ENCODE peak calls at places on chromosome 17, in nine cellular contexts. C is endothelial cell; X is left colon; K is glutamatergic neuron; D is stimulated activated CD8-positive, alpha-beta memory T cell treated with anti-CD3 and anti-CD28 coated beads, Interleukin-2, amount 100 ng/mL, for 1 hour; T is frontal cortex; H is GM10248; I is H1; A is left cardiac atrium. W is an unnamed sample.

GRCh38 chr17:50425682-50426471 is at the start of gene ACSF2:
- DNase-seq in C (peak; percentile 65), X (peak; percentile 85), K (peak; percentile 76), D (peak; percentile 48), T (peak; percentile 56), H (peak; percentile 90), I (peak; percentile 72), A (peak; percentile 81), W (no peak)

GRCh38 chr17:35747540-35748017 is 5.5 kb downstream of the GAS2L2 start:
- DNase-seq in C (peak; percentile 82), X (peak; percentile 58), K (peak; percentile 84), D (peak; percentile 59), T (peak; percentile 80), H (peak; percentile 88), I (peak; percentile 92), A (peak; percentile 81), W (no peak)

GRCh38 chr17:52106638-52107261 is 51.8 kb downstream of the CA10 start:
- DNase-seq in C (peak; percentile 46), X (no peak), K (peak; percentile 62), D (no peak), T (peak; percentile 19), H (peak; percentile 42), I (peak; percentile 70), A (peak; percentile 31), W (no peak)

GRCh38 chr17:39746145-39746461 is 8.4 kb downstream of the GRB7 start:
- DNase-seq in C (no peak), X (no peak), K (no peak), D (no peak), T (no peak), H (no peak), I (no peak), A (no peak), W (no peak)

GRCh38 chr17:20121359-20122235 is 112.4 kb downstream of the SPECC1 start:
- DNase-seq in C (peak; percentile 73), X (peak; percentile 41), K (peak; percentile 75), D (peak; percentile 42), T (peak; percentile 36), H (peak; percentile 76), I (peak; percentile 89), A (peak; percentile 73), W (no peak)

GRCh38 chr17:79154951-79155557 is 80.4 kb downstream of the ENGASE start:
- DNase-seq in C (no peak), X (no peak), K (no peak), D (no peak), T (no peak), H (no peak), I (no peak), A (no peak), W (no peak)

GRCh38 chr17:42682400-42683384 is at the start of gene CNTNAP1:
- DNase-seq in C (peak; percentile 53), X (peak; percentile 69), K (peak; percentile 79), D (no peak), T (peak; percentile 69), H (peak; percentile 76), I (peak; percentile 77), A (peak; percentile 70), W (no peak)

GRCh38 chr17:21313320-21313719 is 28.8 kb downstream of the MAP2K3 start:
- DNase-seq in C (no peak), X (peak; percentile 20), K (no peak), D (no peak), T (no peak), H (no peak), I (no peak), A (no peak), W (no peak)

GRCh38 chr17:14311186-14311705 is 10.4 kb downstream of the HS3ST3B1 start:
- DNase-seq in C (no peak), X (no peak), K (no peak), D (no peak), T (no peak), H (no peak), I (no peak), A (no peak), W (no peak)

GRCh38 chr17:28552201-28552999 is at the start of gene UNC119:
- DNase-seq in C (peak; percentile 81), X (peak; percentile 71), K (peak; percentile 88), D (peak; percentile 65), T (peak; percentile 81), H (peak; percentile 94), I (peak; percentile 88), A (peak; percentile 82), W (peak; percentile 49)

GRCh38 chr17:35892091-35892637 is 12.0 kb upstream of the CCL5 start:
- DNase-seq in C (no peak), X (no peak), K (no peak), D (no peak), T (no peak), H (peak; percentile 50), I (no peak), A (no peak), W (no peak)

GRCh38 chr17:76458580-76459490 is 5.9 kb upstream of the UBE2O start:
- DNase-seq in C (peak; percentile 75), X (no peak), K (peak; percentile 76), D (no peak), T (peak; percentile 17), H (peak; percentile 77), I (peak; percentile 83), A (peak; percentile 56), W (no peak)

GRCh38 chr17:10069301-10069700 is 129.1 kb downstream of the GAS7 start:
- DNase-seq in C (no peak), X (no peak), K (no peak), D (no peak), T (no peak), H (no peak), I (no peak), A (peak; percentile 50), W (no peak)

GRCh38 chr17:5299383-5299782 is 17.3 kb downstream of the RABEP1 start:
- DNase-seq in C (no peak), X (no peak), K (no peak), D (no peak), T (no peak), H (no peak), I (no peak), A (no peak), W (no peak)

GRCh38 chr17:2853722-2854580 is 57.7 kb downstream of the RAP1GAP2 start:
- DNase-seq in C (peak; percentile 35), X (peak; percentile 40), K (peak; percentile 63), D (no peak), T (no peak), H (no peak), I (peak; percentile 69), A (peak; percentile 48), W (no peak)

GRCh38 chr17:27430882-27431491 is 25.3 kb upstream of the KSR1 start:
- DNase-seq in C (peak; percentile 74), X (no peak), K (peak; percentile 54), D (no peak), T (no peak), H (no peak), I (peak; percentile 61), A (no peak), W (no peak)

GRCh38 chr17:55177159-55177913 is 87.4 kb upstream of the HLF start:
- DNase-seq in C (no peak), X (no peak), K (no peak), D (no peak), T (no peak), H (no peak), I (no peak), A (no peak), W (no peak)

GRCh38 chr17:80671039-80671822 is 126.6 kb downstream of the RPTOR start:
- DNase-seq in C (no peak), X (no peak), K (no peak), D (no peak), T (no peak), H (no peak), I (no peak), A (no peak), W (no peak)

GRCh38 chr17:152860-153420 is 15.6 kb downstream of the SCGB1C2 start:
- DNase-seq in C (no peak), X (peak; percentile 11), K (peak; percentile 5), D (no peak), T (no peak), H (no peak), I (no peak), A (peak; percentile 17), W (no peak)

GRCh38 chr17:34892864-34893263 is 68.4 kb downstream of the CCT6B start:
- DNase-seq in C (peak; percentile 69), X (no peak), K (peak; percentile 81), D (no peak), T (no peak), H (no peak), I (peak; percentile 77), A (no peak), W (no peak)

GRCh38 chr17:56292010-56292409 is 138.7 kb downstream of the ANKFN1 start:
- DNase-seq in C (no peak), X (no peak), K (no peak), D (no peak), T (no peak), H (no peak), I (no peak), A (no peak), W (no peak)

GRCh38 chr17:39652635-39653315 is 12.4 kb upstream of the TCAP start:
- DNase-seq in C (no peak), X (no peak), K (no peak), D (no peak), T (peak; percentile 63), H (no peak), I (no peak), A (no peak), W (no peak)

GRCh38 chr17:15957206-15957605 is 12.3 kb downstream of the ADORA2B start:
- DNase-seq in C (no peak), X (no peak), K (no peak), D (no peak), T (no peak), H (no peak), I (no peak), A (no peak), W (no peak)

GRCh38 chr17:41149652-41149985 is at the start of gene KRTAP4-5:
- DNase-seq in C (no peak), X (no peak), K (no peak), D (no peak), T (no peak), H (no peak), I (no peak), A (no peak), W (no peak)

GRCh38 chr17:63709110-63709509 is 9.2 kb upstream of the LIMD2 start:
- DNase-seq in C (no peak), X (no peak), K (no peak), D (no peak), T (no peak), H (no peak), I (no peak), A (no peak), W (no peak)

GRCh38 chr17:10428781-10429180 is 7.0 kb upstream of the MYH8 start:
- DNase-seq in C (no peak), X (no peak), K (no peak), D (no peak), T (no peak), H (no peak), I (no peak), A (no peak), W (no peak)